ENCODE peak calls at places on chromosomes 11 and 22, in four cellular contexts. One of them, this sample, is unnamed.
A peak's percentile ranks its signal among the peaks of the same experiment; 100 is the strongest.

GRCh38 chr11:95877288-95877687 is 46.6 kb downstream of the MTMR2 start:
- DNase-seq in trophoblast cell: peak; percentile 9
- DNase-seq in neuronal stem cell: no peak
- DNase-seq in H1: no peak
- DNase-seq in this sample: peak; percentile 99

GRCh38 chr11:14148653-14149273 is 186.2 kb downstream of the SPON1 start:
- DNase-seq in H1: no peak
- DNase-seq in neuronal stem cell: no peak
- DNase-seq in trophoblast cell: peak; percentile 61
- DNase-seq in this sample: peak; percentile 36

GRCh38 chr22:17213976-17214375 is 5.3 kb downstream of the ADA2 start:
- DNase-seq in trophoblast cell: peak; percentile 59
- DNase-seq in H1: no peak
- DNase-seq in neuronal stem cell: no peak
- DNase-seq in this sample: no peak

GRCh38 chr11:134045799-134046635 is 22.9 kb upstream of the JAM3 start:
- DNase-seq in H1: no peak
- DNase-seq in neuronal stem cell: no peak
- DNase-seq in trophoblast cell: peak; percentile 40
- DNase-seq in this sample: peak; percentile 21

GRCh38 chr11:12680246-12680939 is 6.2 kb downstream of the TEAD1 start:
- DNase-seq in trophoblast cell: peak; percentile 84
- DNase-seq in neuronal stem cell: peak; percentile 85
- DNase-seq in H1: peak; percentile 86
- DNase-seq in this sample: peak; percentile 96

GRCh38 chr11:279040-279965 is 1.1 kb downstream of the NLRP6 start:
- DNase-seq in neuronal stem cell: no peak
- DNase-seq in trophoblast cell: no peak
- DNase-seq in H1: no peak
- DNase-seq in this sample: no peak

GRCh38 chr11:116852261-116853125 is 15.1 kb upstream of the APOA1 start:
- DNase-seq in neuronal stem cell: no peak
- DNase-seq in H1: no peak
- DNase-seq in trophoblast cell: no peak
- DNase-seq in this sample: peak; percentile 63

GRCh38 chr22:43185860-43186261 is 1.1 kb downstream of the TTLL12 start:
- DNase-seq in trophoblast cell: peak; percentile 7
- DNase-seq in neuronal stem cell: no peak
- DNase-seq in H1: no peak
- DNase-seq in this sample: peak; percentile 52

GRCh38 chr11:72238040-72238450 is 5.9 kb downstream of the PHOX2A start:
- DNase-seq in trophoblast cell: peak; percentile 75
- DNase-seq in H1: peak; percentile 85
- DNase-seq in neuronal stem cell: peak; percentile 71
- DNase-seq in this sample: peak; percentile 72

GRCh38 chr22:42905702-42906183 is 48.7 kb upstream of the ARFGAP3 start:
- DNase-seq in H1: no peak
- DNase-seq in trophoblast cell: no peak
- DNase-seq in neuronal stem cell: no peak
- DNase-seq in this sample: no peak

GRCh38 chr22:43923631-43924548 is at the start of gene PNPLA3:
- DNase-seq in H1: peak; percentile 70
- DNase-seq in neuronal stem cell: peak; percentile 91
- DNase-seq in trophoblast cell: peak; percentile 79
- DNase-seq in this sample: peak; percentile 92

GRCh38 chr11:66082936-66083698 is 13.0 kb downstream of the PACS1 start:
- DNase-seq in trophoblast cell: no peak
- DNase-seq in neuronal stem cell: no peak
- DNase-seq in H1: no peak
- DNase-seq in this sample: peak; percentile 44

GRCh38 chr11:105000797-105001196 is 22.2 kb downstream of the CASP5 start:
- DNase-seq in H1: no peak
- DNase-seq in trophoblast cell: peak; percentile 49
- DNase-seq in neuronal stem cell: no peak
- DNase-seq in this sample: no peak

GRCh38 chr11:119671048-119671447 is 58.0 kb downstream of the NECTIN1 start:
- DNase-seq in H1: no peak
- DNase-seq in neuronal stem cell: no peak
- DNase-seq in trophoblast cell: no peak
- DNase-seq in this sample: peak; percentile 80

GRCh38 chr22:41240377-41241132 is at the start of gene CHADL:
- DNase-seq in H1: no peak
- DNase-seq in neuronal stem cell: no peak
- DNase-seq in trophoblast cell: no peak
- DNase-seq in this sample: no peak

GRCh38 chr11:131583823-131584222 is 213.4 kb downstream of the NTM start:
- DNase-seq in H1: no peak
- DNase-seq in neuronal stem cell: no peak
- DNase-seq in trophoblast cell: no peak
- DNase-seq in this sample: no peak

DNA sequence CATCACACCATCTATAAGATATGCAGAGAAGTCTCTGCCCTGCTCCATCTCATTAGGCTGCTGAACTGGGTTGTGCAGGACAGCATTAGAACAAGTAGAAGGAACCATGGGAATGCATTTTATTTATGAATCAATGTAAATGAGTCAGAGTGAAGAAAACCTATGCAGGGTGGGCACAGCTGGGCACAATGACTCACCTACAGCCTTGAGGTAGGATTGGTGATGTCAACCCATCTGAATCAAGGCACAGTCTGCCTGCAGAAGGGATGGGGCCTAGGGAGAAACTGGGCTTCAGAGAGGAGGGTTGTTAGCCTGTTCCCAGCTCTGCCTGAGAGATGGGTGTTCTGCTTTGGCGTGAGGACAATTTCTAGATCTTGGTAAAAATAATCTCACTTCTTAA is 123.4 kb downstream of the CSNK2A3 start:
- DNase-seq in neuronal stem cell: no peak
- DNase-seq in H1: no peak
- DNase-seq in trophoblast cell: no peak
- DNase-seq in this sample: no peak
- H2BK12ac ChIP-seq in neuronal stem cell: no peak overlapping the region
- H2BK12ac ChIP-seq in H1: no peak overlapping the region
- H2BK12ac ChIP-seq in trophoblast cell: no peak overlapping the region
- H2BK12ac ChIP-seq in this sample: no peak overlapping the region

GRCh38 chr11:102304686-102305085 is 12.6 kb upstream of the BIRC3 start:
- DNase-seq in neuronal stem cell: no peak
- DNase-seq in trophoblast cell: no peak
- DNase-seq in H1: no peak
- DNase-seq in this sample: no peak

GRCh38 chr11:102309621-102310541 is 7.4 kb upstream of the BIRC3 start:
- DNase-seq in trophoblast cell: no peak
- DNase-seq in H1: peak; percentile 17
- DNase-seq in neuronal stem cell: no peak
- DNase-seq in this sample: no peak

GRCh38 chr11:102305352-102306047 is 11.8 kb upstream of the BIRC3 start:
- DNase-seq in neuronal stem cell: no peak
- DNase-seq in trophoblast cell: peak; percentile 21
- DNase-seq in H1: no peak
- DNase-seq in this sample: no peak

GRCh38 chr11:102306048-102306575 is 11.2 kb upstream of the BIRC3 start:
- DNase-seq in neuronal stem cell: no peak
- DNase-seq in H1: no peak
- DNase-seq in trophoblast cell: peak; percentile 66
- DNase-seq in this sample: no peak

DNA sequence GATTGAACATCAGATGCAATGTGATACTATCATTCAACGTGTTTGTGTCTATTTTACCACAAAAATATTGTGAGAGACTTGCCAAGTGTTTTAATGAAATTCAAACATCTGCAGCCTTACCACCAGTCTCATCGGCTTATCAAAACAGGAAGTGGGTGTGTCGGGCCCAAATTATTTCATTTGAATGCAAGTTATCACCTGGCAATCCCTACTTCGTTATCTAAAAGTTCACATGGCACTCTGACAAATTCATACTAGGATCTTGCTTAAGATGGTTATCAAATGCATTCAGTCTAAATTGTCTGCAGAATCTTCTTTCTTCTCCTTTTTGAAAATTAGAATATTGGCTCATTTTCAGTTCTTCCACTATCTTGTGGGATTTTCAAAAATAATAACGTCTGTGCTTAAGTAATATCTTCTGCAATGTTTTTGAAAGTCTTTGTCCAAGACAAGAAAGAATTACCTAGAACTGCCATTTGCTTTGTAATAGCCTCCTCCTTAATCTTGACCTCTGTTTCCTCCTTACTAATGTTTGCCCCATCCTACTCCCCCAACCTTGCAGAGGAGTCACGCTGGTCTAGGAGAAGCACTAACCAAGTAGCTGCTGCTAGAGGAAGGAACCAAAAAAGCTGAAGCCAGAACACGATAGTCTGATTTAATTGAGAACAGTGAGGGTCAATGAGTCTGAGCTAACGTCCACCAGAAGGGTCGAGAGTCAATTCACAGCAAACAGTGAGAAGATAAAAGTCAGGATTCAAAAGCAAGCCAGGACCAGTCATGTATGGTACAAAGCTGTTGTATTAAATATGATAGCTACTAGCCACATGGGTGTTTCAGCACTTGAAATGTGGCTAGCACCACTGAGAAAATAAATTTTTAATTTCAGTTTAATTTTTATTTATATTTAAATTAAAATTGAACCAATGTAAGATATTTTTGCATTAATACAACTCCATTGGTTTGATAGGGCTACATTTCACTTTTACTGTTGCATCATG is 10.2 kb upstream of the BIRC3 start:
- DNase-seq in trophoblast cell: no peak
- DNase-seq in H1: no peak
- DNase-seq in neuronal stem cell: no peak
- DNase-seq in this sample: no peak
- H3K4me3 ChIP-seq in trophoblast cell: no peak overlapping the region
- H3K4me3 ChIP-seq in H1: no peak overlapping the region
- H3K4me3 ChIP-seq in neuronal stem cell: no peak overlapping the region
- H3K4me3 ChIP-seq in this sample: no peak overlapping the region

GRCh38 chr22:39176067-39176621 is 23.7 kb upstream of the CBX7 start:
- DNase-seq in H1: no peak
- DNase-seq in neuronal stem cell: peak; percentile 69
- DNase-seq in trophoblast cell: peak; percentile 77
- DNase-seq in this sample: peak; percentile 80

GRCh38 chr22:39173787-39174497 is 21.5 kb upstream of the CBX7 start:
- DNase-seq in neuronal stem cell: no peak
- DNase-seq in H1: no peak
- DNase-seq in trophoblast cell: no peak
- DNase-seq in this sample: no peak

GRCh38 chr22:39174498-39175120 is 22.1 kb upstream of the CBX7 start:
- DNase-seq in trophoblast cell: peak; percentile 95
- DNase-seq in neuronal stem cell: peak; percentile 99
- DNase-seq in H1: peak; percentile 100
- DNase-seq in this sample: peak; percentile 94

GRCh38 chr22:39176673-39177455 is 24.4 kb upstream of the CBX7 start:
- DNase-seq in trophoblast cell: peak; percentile 34
- DNase-seq in H1: no peak
- DNase-seq in neuronal stem cell: no peak
- DNase-seq in this sample: peak; percentile 47

DNA sequence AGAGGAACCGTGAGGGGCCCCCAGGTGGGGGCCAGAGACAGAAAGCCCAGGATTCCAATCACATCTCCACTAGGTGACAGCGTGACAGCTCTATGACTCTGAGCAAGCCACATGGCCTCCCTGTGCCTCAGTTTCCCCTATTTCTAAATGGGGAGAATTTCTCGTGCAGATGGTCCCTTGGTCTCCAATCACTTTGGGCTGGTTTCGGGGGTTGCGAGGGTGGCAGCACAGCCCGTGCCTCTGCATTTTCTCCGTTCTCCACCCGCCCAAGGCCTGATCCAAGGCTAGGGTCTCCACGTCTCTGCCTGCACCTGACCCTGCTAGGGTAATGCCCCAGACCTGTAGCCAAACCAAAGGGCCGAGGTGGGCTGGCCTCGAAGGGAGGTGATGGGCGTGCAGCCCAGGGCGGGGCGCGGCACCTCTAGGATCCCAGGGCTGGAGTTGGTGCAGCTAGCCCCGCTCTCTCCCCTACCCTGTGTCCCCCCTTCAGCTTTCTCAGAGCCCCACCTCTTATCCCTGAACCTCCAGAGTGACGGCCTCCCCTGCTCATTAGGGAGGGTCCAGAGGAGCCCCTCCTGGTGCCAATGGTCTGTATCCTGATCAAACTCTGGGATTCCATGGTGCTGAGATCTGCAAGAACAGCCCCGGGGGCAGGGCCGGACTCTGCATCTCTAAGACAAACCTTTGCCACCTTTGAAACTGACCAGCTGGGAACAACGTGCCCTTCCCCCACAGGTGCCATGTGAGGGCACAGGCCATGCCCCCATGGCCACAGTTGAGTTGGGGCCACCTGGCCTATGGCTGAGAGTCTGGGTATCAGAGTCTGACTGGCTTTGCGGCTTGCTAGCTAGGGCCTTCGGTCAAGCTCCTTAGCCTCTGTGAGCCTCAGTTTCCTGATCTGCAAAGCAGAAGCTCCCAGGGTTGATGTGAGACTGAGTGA is 22.9 kb upstream of the CBX7 start:
- DNase-seq in H1: no peak
- DNase-seq in trophoblast cell: peak; percentile 46
- DNase-seq in neuronal stem cell: no peak
- DNase-seq in this sample: peak; percentile 52
- H2BK12ac ChIP-seq in H1: peak overlapping the region; percentile 100
- H2BK12ac ChIP-seq in trophoblast cell: peak overlapping the region; percentile 98
- H2BK12ac ChIP-seq in neuronal stem cell: peak overlapping the region; percentile 95
- H2BK12ac ChIP-seq in this sample: peak overlapping the region; percentile 100

GRCh38 chr22:36912694-36913430 is 566 bp upstream of the CSF2RB start:
- DNase-seq in neuronal stem cell: no peak
- DNase-seq in H1: no peak
- DNase-seq in trophoblast cell: no peak
- DNase-seq in this sample: no peak

GRCh38 chr22:36914383-36914752 is 940 bp downstream of the CSF2RB start:
- DNase-seq in trophoblast cell: peak; percentile 37
- DNase-seq in H1: no peak
- DNase-seq in neuronal stem cell: no peak
- DNase-seq in this sample: no peak

GRCh38 chr22:36913431-36914382 is at the start of gene CSF2RB:
- DNase-seq in neuronal stem cell: no peak
- DNase-seq in H1: no peak
- DNase-seq in trophoblast cell: peak; percentile 71
- DNase-seq in this sample: no peak

GRCh38 chr22:36910461-36910860 is 3.0 kb upstream of the CSF2RB start:
- DNase-seq in H1: no peak
- DNase-seq in neuronal stem cell: no peak
- DNase-seq in trophoblast cell: no peak
- DNase-seq in this sample: no peak

DNA sequence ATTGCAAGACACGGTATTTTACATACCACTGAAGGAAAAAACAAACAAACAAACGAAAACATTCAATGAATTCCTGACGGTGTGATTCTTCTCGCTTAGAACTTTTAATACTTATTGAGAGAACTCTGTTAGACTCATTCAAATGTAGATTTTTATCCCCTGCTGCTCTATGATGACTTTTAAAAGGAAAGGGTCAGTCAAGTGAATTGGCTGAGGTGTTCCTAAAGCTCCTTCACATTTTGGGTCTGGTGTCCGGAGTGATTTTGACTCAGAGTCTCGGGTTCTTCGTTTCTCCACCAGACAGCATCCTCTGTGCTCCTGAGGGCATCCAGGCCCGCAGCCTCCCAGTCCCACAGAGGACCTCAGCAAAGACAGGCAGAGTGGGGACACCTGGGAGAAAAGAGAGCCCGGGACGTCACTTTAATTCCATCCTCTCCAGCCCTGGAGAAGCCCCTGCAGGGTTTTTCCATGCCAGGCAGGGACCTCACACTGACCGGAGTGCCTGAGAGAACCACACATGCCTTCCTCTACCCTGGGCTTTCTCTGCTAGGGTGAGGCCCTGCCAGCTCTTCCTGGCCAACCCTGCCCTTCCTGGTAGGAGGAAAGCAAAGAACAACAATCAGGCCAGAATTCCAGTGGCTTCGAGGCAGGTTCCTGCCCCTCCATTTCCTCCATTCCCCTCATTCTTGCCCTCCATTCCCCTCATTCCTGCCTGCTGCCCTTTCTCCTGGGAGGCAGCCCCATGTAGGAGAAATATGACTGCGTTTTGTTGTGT is 1.4 kb upstream of the CSF2RB start:
- DNase-seq in trophoblast cell: peak; percentile 82
- DNase-seq in neuronal stem cell: no peak
- DNase-seq in H1: no peak
- DNase-seq in this sample: no peak
- H3K4me3 ChIP-seq in trophoblast cell: no peak overlapping the region
- H3K4me3 ChIP-seq in neuronal stem cell: no peak overlapping the region
- H3K4me3 ChIP-seq in H1: no peak overlapping the region
- H3K4me3 ChIP-seq in this sample: no peak overlapping the region